ENCODE peak calls at places on chromosomes 1 and 21, in nine cellular contexts. C is ovary; B is PC-9; Q is mucosa of descending colon; K is right atrium auricular region; O is effector memory CD4-positive, alpha-beta T cell; N is IMR-90; J is psoas muscle; Y is thyroid gland. D is an unnamed sample.

GRCh38 chr1:205375816-205376545 is 19.3 kb upstream of the KLHDC8A start:
- DNase-seq in C (peak; percentile 62), B (peak; percentile 25), Q (no peak), K (no peak), O (no peak), N (peak; percentile 68), J (no peak), Y (peak; percentile 35), D (peak; percentile 62)

GRCh38 chr21:33018707-33019455 is 6.9 kb upstream of the OLIG2 start:
- DNase-seq in C (no peak), B (no peak), Q (no peak), K (no peak), O (no peak), N (no peak), J (no peak), Y (no peak), D (no peak)

GRCh38 chr1:164695956-164696665 is 137.1 kb downstream of the PBX1 start:
- DNase-seq in C (no peak), B (no peak), Q (no peak), K (no peak), O (no peak), N (peak; percentile 38), J (no peak), Y (no peak), D (peak; percentile 83)

GRCh38 chr1:201759194-201759814 is 69.7 kb upstream of the IPO9 start:
- DNase-seq in C (no peak), B (no peak), Q (no peak), K (no peak), O (no peak), N (peak; percentile 59), J (no peak), Y (no peak), D (no peak)

GRCh38 chr1:214432247-214432646 is 119.2 kb downstream of the PTPN14 start:
- DNase-seq in C (no peak), B (no peak), Q (no peak), K (no peak), O (no peak), N (no peak), J (no peak), Y (no peak), D (no peak)

GRCh38 chr1:7401814-7402547 is 369.1 kb upstream of the VAMP3 start:
- DNase-seq in C (no peak), B (peak; percentile 65), Q (no peak), K (no peak), O (no peak), N (peak; percentile 100), J (no peak), Y (no peak), D (peak; percentile 99)

GRCh38 chr1:54379481-54380284 is 26.5 kb downstream of the SSBP3 start:
- DNase-seq in C (peak; percentile 69), B (no peak), Q (no peak), K (no peak), O (no peak), N (peak; percentile 22), J (no peak), Y (peak; percentile 73), D (no peak)

GRCh38 chr1:63902844-63903589 is 129.2 kb downstream of the ROR1 start:
- DNase-seq in C (no peak), B (no peak), Q (no peak), K (no peak), O (no peak), N (peak; percentile 29), J (no peak), Y (no peak), D (no peak)

GRCh38 chr1:245688536-245689453 is 534.0 kb downstream of the KIF26B start:
- DNase-seq in C (no peak), B (no peak), Q (no peak), K (no peak), O (no peak), N (no peak), J (no peak), Y (no peak), D (no peak)

GRCh38 chr21:37445228-37445627 is 78.7 kb downstream of the DYRK1A start:
- DNase-seq in C (no peak), B (no peak), Q (no peak), K (no peak), O (no peak), N (peak; percentile 62), J (no peak), Y (no peak), D (no peak)

GRCh38 chr1:54703471-54703870 is 12.2 kb upstream of the TTC4 start:
- DNase-seq in C (no peak), B (no peak), Q (no peak), K (no peak), O (no peak), N (no peak), J (no peak), Y (no peak), D (no peak)

GRCh38 chr1:1594602-1594981 is 5.3 kb downstream of the FNDC10 start:
- DNase-seq in C (no peak), B (no peak), Q (no peak), K (no peak), O (no peak), N (no peak), J (no peak), Y (no peak), D (peak; percentile 26)

GRCh38 chr21:34092241-34092921 is 19.0 kb downstream of the MRPS6 start:
- DNase-seq in C (no peak), B (no peak), Q (no peak), K (no peak), O (no peak), N (no peak), J (no peak), Y (no peak), D (no peak)

GRCh38 chr1:241503444-241503843 is 16.1 kb downstream of the FH start:
- DNase-seq in C (no peak), B (no peak), Q (no peak), K (no peak), O (no peak), N (no peak), J (no peak), Y (no peak), D (no peak)

GRCh38 chr1:170619167-170620030 is 44.5 kb upstream of the PRRX1 start:
- DNase-seq in C (no peak), B (no peak), Q (no peak), K (no peak), O (no peak), N (peak; percentile 37), J (no peak), Y (no peak), D (peak; percentile 46)

GRCh38 chr1:93648656-93649055 is 33.0 kb downstream of the BCAR3 start:
- DNase-seq in C (no peak), B (no peak), Q (no peak), K (no peak), O (no peak), N (no peak), J (no peak), Y (no peak), D (no peak)

GRCh38 chr1:231590453-231591198 is 36.0 kb upstream of the DISC1 start:
- DNase-seq in C (peak; percentile 43), B (peak; percentile 34), Q (peak; percentile 51), K (no peak), O (no peak), N (peak; percentile 83), J (peak; percentile 36), Y (peak; percentile 33), D (peak; percentile 51)

GRCh38 chr1:182332256-182332655 is 59.3 kb downstream of the GLUL start:
- DNase-seq in C (no peak), B (no peak), Q (no peak), K (no peak), O (no peak), N (no peak), J (no peak), Y (no peak), D (no peak)
- H3K4me3 ChIP-seq in C (no peak overlapping the region), B (no peak overlapping the region), Q (no peak overlapping the region), K (no peak overlapping the region), O (no peak overlapping the region), N (no peak overlapping the region), J (no peak overlapping the region), Y (no peak overlapping the region), D (no peak overlapping the region)

GRCh38 chr1:12143631-12144155 is 23.1 kb upstream of the TNFRSF1B start:
- DNase-seq in C (peak; percentile 79), B (peak; percentile 72), Q (peak; percentile 77), K (peak; percentile 95), O (peak; percentile 19), N (peak; percentile 98), J (peak; percentile 88), Y (peak; percentile 46), D (peak; percentile 98)

GRCh38 chr1:12144969-12145368 is 21.8 kb upstream of the TNFRSF1B start:
- DNase-seq in C (no peak), B (no peak), Q (peak; percentile 41), K (no peak), O (no peak), N (no peak), J (no peak), Y (no peak), D (no peak)

GRCh38 chr1:12145616-12146342 is 21.0 kb upstream of the TNFRSF1B start:
- DNase-seq in C (no peak), B (no peak), Q (peak; percentile 37), K (no peak), O (no peak), N (no peak), J (no peak), Y (no peak), D (no peak)

GRCh38 chr1:12142891-12143630 is 23.7 kb upstream of the TNFRSF1B start:
- DNase-seq in C (no peak), B (no peak), Q (peak; percentile 52), K (no peak), O (no peak), N (no peak), J (peak; percentile 53), Y (no peak), D (no peak)

GRCh38 chr1:12144236-12144635 is 22.6 kb upstream of the TNFRSF1B start:
- DNase-seq in C (no peak), B (peak; percentile 49), Q (peak; percentile 72), K (no peak), O (no peak), N (no peak), J (no peak), Y (no peak), D (no peak)
- H3K4me1 ChIP-seq in C (peaks cover 16% of the 10 kb centered on the region), B (peaks cover 39% of the 10 kb centered on the region), Q (peaks cover 32% of the 10 kb centered on the region), K (peaks cover 39% of the 10 kb centered on the region), O (peaks cover 52% of the 10 kb centered on the region), N (peaks cover 25% of the 10 kb centered on the region), J (peaks cover 6% of the 10 kb centered on the region), Y (peaks cover 20% of the 10 kb centered on the region), D (peaks cover 13% of the 10 kb centered on the region)

GRCh38 chr1:226882631-226883409 is 12.4 kb downstream of the PSEN2 start:
- DNase-seq in C (no peak), B (no peak), Q (no peak), K (no peak), O (no peak), N (peak; percentile 69), J (no peak), Y (peak; percentile 14), D (no peak)
- H3K4me3 ChIP-seq in C (peak overlapping the region; percentile 17), B (no peak overlapping the region), Q (no peak overlapping the region), K (peak overlapping the region; percentile 14), O (peak overlapping the region; percentile 30), N (no peak overlapping the region), J (no peak overlapping the region), Y (no peak overlapping the region), D (no peak overlapping the region)

DNA sequence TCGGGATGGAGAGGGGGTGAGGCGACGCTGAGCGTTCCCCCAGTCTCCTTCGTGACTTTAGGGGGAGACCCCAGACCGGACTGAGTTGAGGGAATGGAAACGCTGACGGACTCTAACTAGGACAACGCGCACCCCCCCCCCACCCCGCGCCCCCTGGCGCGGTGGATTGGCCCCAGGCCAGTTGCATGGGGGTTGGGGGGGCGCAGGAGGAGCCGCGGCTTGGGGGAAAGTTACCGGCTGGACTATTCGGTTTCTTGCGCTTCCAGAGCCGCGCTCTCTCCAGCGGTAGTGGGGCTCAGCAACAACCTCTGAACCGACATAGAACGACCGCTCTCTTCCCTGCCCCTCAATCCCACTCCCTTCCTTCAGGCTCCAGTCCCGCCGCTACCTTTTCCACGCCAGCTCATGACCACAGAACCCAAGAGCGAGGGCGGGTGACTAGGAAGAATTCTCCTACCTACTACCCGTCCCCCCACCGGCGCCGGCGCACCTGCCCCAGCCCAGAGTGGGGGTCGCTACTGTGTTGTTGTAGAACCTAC is 694 bp downstream of the ZBTB7B start:
- DNase-seq in C (peak; percentile 80), B (no peak), Q (peak; percentile 75), K (no peak), O (no peak), N (no peak), J (peak; percentile 56), Y (no peak), D (no peak)
- H3K4me1 ChIP-seq in C (peaks cover 11% of the 10 kb centered on the region), B (peaks cover 20% of the 10 kb centered on the region), Q (peaks cover 58% of the 10 kb centered on the region), K (peaks cover 65% of the 10 kb centered on the region), O (peaks cover 68% of the 10 kb centered on the region), N (peaks cover 21% of the 10 kb centered on the region), J (peaks cover 52% of the 10 kb centered on the region), Y (peaks cover 60% of the 10 kb centered on the region), D (peaks cover 48% of the 10 kb centered on the region)

D was measured in mammary epithelial cell.